ENCODE peak calls at places on chromosome 13, in eight cellular contexts. M is HL-60, C is endothelial cell of umbilical vein, O is pancreas, W is left lung, S is HCT116, R is tibial artery, K is colonic mucosa. Z is an unnamed sample.

GRCh38 chr13:31043891-31044657 is 111.6 kb downstream of the TEX26 start:
- DNase-seq in R (peak), M (peak), K (peak), W (peak), S (peak), C (peak), O (peak), Z (peak)

GRCh38 chr13:32256243-32256642 is 58.9 kb downstream of the ZAR1L start:
- DNase-seq in C (no peak), W (no peak), R (no peak), S (no peak), M (no peak), O (no peak), K (no peak), Z (no peak)

GRCh38 chr13:109331898-109332297 is 454.5 kb downstream of the IRS2 start:
- DNase-seq in C (no peak), M (no peak), K (no peak), S (no peak), R (no peak), O (no peak), W (no peak), Z (peak)

GRCh38 chr13:20193924-20194631 is 1.3 kb upstream of the GJB2 start:
- DNase-seq in M (no peak), S (no peak), C (no peak), R (no peak), W (peak), O (no peak), K (no peak), Z (no peak)

GRCh38 chr13:65834897-65835296 is 1395.2 kb downstream of the PCDH9 start:
- DNase-seq in R (no peak), C (no peak), O (no peak), S (no peak), W (no peak), M (no peak), K (no peak), Z (no peak)

GRCh38 chr13:38325426-38325825 is 24.2 kb upstream of the UFM1 start:
- DNase-seq in M (no peak), W (no peak), K (no peak), C (no peak), S (no peak), O (no peak), R (no peak), Z (no peak)

GRCh38 chr13:20125783-20126165 is 35.1 kb downstream of the GJA3 start:
- DNase-seq in S (no peak), K (no peak), W (no peak), O (no peak), C (no peak), R (no peak), M (no peak), Z (no peak)

GRCh38 chr13:111915104-111915551 is 151.8 kb upstream of the SOX1 start:
- DNase-seq in O (no peak), R (peak), C (no peak), S (no peak), K (peak), M (no peak), W (no peak), Z (no peak)

GRCh38 chr13:113243847-113244246 is 34.4 kb downstream of the CUL4A start:
- DNase-seq in K (no peak), W (no peak), S (no peak), R (no peak), M (no peak), C (no peak), O (no peak), Z (no peak)

GRCh38 chr13:51585696-51586095 is 1.4 kb downstream of the WDFY2 start:
- DNase-seq in W (no peak), S (no peak), C (no peak), M (no peak), K (no peak), R (no peak), O (no peak), Z (no peak)

GRCh38 chr13:31160857-31161582 is 684 bp downstream of the HSPH1 start:
- DNase-seq in C (peak), K (peak), R (peak), W (peak), O (peak), M (peak), S (no peak), Z (peak)

GRCh38 chr13:30158774-30159445 is 148.4 kb downstream of the KATNAL1 start:
- DNase-seq in W (no peak), K (no peak), C (no peak), O (no peak), M (no peak), R (no peak), S (no peak), Z (peak)

GRCh38 chr13:56773148-56773547 is 367.6 kb upstream of the PRR20A start:
- DNase-seq in R (no peak), O (no peak), W (no peak), S (no peak), C (no peak), K (no peak), M (no peak), Z (no peak)

GRCh38 chr13:111856571-111856970 is 210.4 kb upstream of the SOX1 start:
- DNase-seq in M (no peak), O (no peak), S (no peak), R (peak), C (no peak), K (no peak), W (peak), Z (no peak)

GRCh38 chr13:45441633-45442032 is 23.1 kb upstream of the COG3 start:
- DNase-seq in S (no peak), R (no peak), K (no peak), C (peak), O (no peak), M (no peak), W (no peak), Z (peak)

GRCh38 chr13:74794147-74794546 is 659.9 kb upstream of the KLF12 start:
- DNase-seq in W (no peak), M (no peak), S (no peak), K (no peak), O (no peak), R (no peak), C (no peak), Z (no peak)

GRCh38 chr13:20973886-20974285 is 71.3 kb upstream of the XPO4 start:
- DNase-seq in M (no peak), O (no peak), C (no peak), S (no peak), K (no peak), R (no peak), W (no peak), Z (no peak)

GRCh38 chr13:39575641-39576238 is 27.3 kb downstream of the LHFPL6 start:
- DNase-seq in K (no peak), C (no peak), S (no peak), O (no peak), W (no peak), M (no peak), R (no peak), Z (no peak)
- H3K4me3 ChIP-seq in K (no peak), C (no peak), S (no peak), O (no peak), W (no peak), M (no peak), R (no peak), Z (no peak)

GRCh38 chr13:92221916-92222315 is 823.5 kb downstream of the GPC5 start:
- DNase-seq in W (no peak), O (no peak), R (no peak), C (no peak), K (no peak), M (no peak), S (no peak), Z (no peak)

GRCh38 chr13:92224052-92224821 is 825.8 kb downstream of the GPC5 start:
- DNase-seq in O (no peak), C (no peak), K (no peak), M (no peak), W (no peak), R (no peak), S (no peak), Z (no peak)

GRCh38 chr13:92225861-92226260 is 827.4 kb downstream of the GPC5 start:
- DNase-seq in R (no peak), W (no peak), S (no peak), M (no peak), K (no peak), C (no peak), O (no peak), Z (peak)

GRCh38 chr13:92224825-92225224 is 826.4 kb downstream of the GPC5 start:
- DNase-seq in W (no peak), S (no peak), M (no peak), C (no peak), K (no peak), O (no peak), R (no peak), Z (no peak)
- H3K27ac ChIP-seq in W (no peak), S (no peak), M (no peak), C (no peak), K (peak), O (no peak), R (no peak), Z (no peak)

GRCh38 chr13:79548886-79549285 is 67.9 kb downstream of the NDFIP2 start:
- DNase-seq in R (no peak), M (no peak), C (peak), S (no peak), K (no peak), O (no peak), W (no peak), Z (no peak)
- TF ChIP-seq CTCF in R (no peak), M (no peak), C (no peak), S (peak), K (no peak), O (no peak), W (no peak), Z (peak)

GRCh38 chr13:77177646-77178045 is 149.2 kb downstream of the MYCBP2 start:
- DNase-seq in S (no peak), O (no peak), R (no peak), C (no peak), W (no peak), K (no peak), M (no peak), Z (no peak)

GRCh38 chr13:77176350-77176749 is 149.4 kb upstream of the FBXL3 start:
- DNase-seq in S (no peak), O (no peak), R (no peak), W (no peak), C (no peak), M (no peak), K (no peak), Z (no peak)

GRCh38 chr13:77168232-77168631 is 141.3 kb upstream of the FBXL3 start:
- DNase-seq in M (no peak), S (no peak), K (peak), R (no peak), O (no peak), W (no peak), C (no peak), Z (no peak)

GRCh38 chr13:77171451-77171850 is 144.5 kb upstream of the FBXL3 start:
- DNase-seq in O (no peak), W (no peak), M (no peak), K (no peak), S (no peak), R (no peak), C (no peak), Z (no peak)

GRCh38 chr13:77172650-77173049 is 145.7 kb upstream of the FBXL3 start:
- DNase-seq in S (no peak), K (no peak), O (no peak), W (no peak), M (no peak), R (no peak), C (no peak), Z (no peak)
- H3K4me3 ChIP-seq in S (no peak), K (no peak), O (no peak), W (no peak), M (no peak), R (no peak), C (no peak), Z (no peak)

Z was measured in cardiac muscle cell.